ENCODE peak calls at places on chromosome 13, in eight cellular contexts. V is neural crest cell; P is H54; F is stimulated activated CD8-positive, alpha-beta memory T cell treated with anti-CD3 and anti-CD28 coated beads, Interleukin-2, amount 100 ng/mL, for 48 hours; W is heart right ventricle; B is B cell; Z is NCI-H187; G is activated naive CD8-positive, alpha-beta T cell treated with anti-CD3 and anti-CD28 coated beads, Interleukin-2, amount 10 ng/mL, durations not matched to agents 7 days and 5 days. M is an unnamed sample.

GRCh38 chr13:80547885-80548284 is 207.0 kb upstream of the SPRY2 start:
- DNase-seq in V (no peak), P (no peak), F (no peak), W (no peak), B (no peak), Z (no peak), G (no peak), M (no peak)

GRCh38 chr13:40271931-40272775 is 394.3 kb downstream of the FOXO1 start:
- DNase-seq in V (no peak), P (peak), F (no peak), W (peak), B (no peak), Z (no peak), G (no peak), M (no peak)

GRCh38 chr13:59318320-59318930 is 845.3 kb downstream of the DIAPH3 start:
- DNase-seq in V (peak), P (peak), F (peak), W (peak), B (peak), Z (peak), G (peak), M (peak)

GRCh38 chr13:113034451-113035208 is 65.6 kb downstream of the MCF2L start:
- DNase-seq in V (peak), P (peak), F (no peak), W (peak), B (no peak), Z (no peak), G (no peak), M (no peak)

GRCh38 chr13:23654111-23655110 is 84.2 kb downstream of the TNFRSF19 start:
- DNase-seq in V (no peak), P (no peak), F (no peak), W (peak), B (no peak), Z (no peak), G (no peak), M (no peak)

GRCh38 chr13:42594577-42595571 is 20.9 kb downstream of the TNFSF11 start:
- DNase-seq in V (peak), P (peak), F (peak), W (no peak), B (peak), Z (peak), G (no peak), M (peak)

GRCh38 chr13:20125129-20125782 is 35.6 kb downstream of the GJA3 start:
- DNase-seq in V (no peak), P (peak), F (no peak), W (no peak), B (no peak), Z (no peak), G (no peak), M (no peak)

GRCh38 chr13:42906257-42906656 is 85.8 kb downstream of the EPSTI1 start:
- DNase-seq in V (no peak), P (no peak), F (no peak), W (no peak), B (no peak), Z (no peak), G (no peak), M (no peak)

GRCh38 chr13:103282571-103283450 is 216.6 kb upstream of the SLC10A2 start:
- DNase-seq in V (no peak), P (peak), F (no peak), W (no peak), B (no peak), Z (no peak), G (no peak), M (no peak)

GRCh38 chr13:112455476-112456059 is 79.4 kb downstream of the SPACA7 start:
- DNase-seq in V (no peak), P (no peak), F (no peak), W (no peak), B (no peak), Z (no peak), G (no peak), M (no peak)

GRCh38 chr13:110643324-110643723 is 28.0 kb downstream of the NAXD start:
- DNase-seq in V (no peak), P (no peak), F (no peak), W (no peak), B (no peak), Z (no peak), G (no peak), M (no peak)

GRCh38 chr13:89865331-89865833 is 1482.1 kb upstream of the MIR17HG start:
- DNase-seq in V (no peak), P (no peak), F (no peak), W (no peak), B (no peak), Z (no peak), G (no peak), M (no peak)

GRCh38 chr13:111541345-111541744 is 220.9 kb downstream of the TEX29 start:
- DNase-seq in V (no peak), P (no peak), F (no peak), W (no peak), B (no peak), Z (no peak), G (no peak), M (no peak)

GRCh38 chr13:40779796-40780285 is 8.9 kb upstream of the MRPS31 start:
- DNase-seq in V (no peak), P (no peak), F (no peak), W (no peak), B (no peak), Z (no peak), G (no peak), M (no peak)

GRCh38 chr13:47809411-47809810 is 191.7 kb downstream of the SUCLA2 start:
- DNase-seq in V (no peak), P (no peak), F (no peak), W (no peak), B (no peak), Z (no peak), G (no peak), M (no peak)

GRCh38 chr13:32639502-32640105 is 53.4 kb downstream of the PDS5B start:
- DNase-seq in V (peak), P (no peak), F (no peak), W (no peak), B (peak), Z (no peak), G (no peak), M (peak)

GRCh38 chr13:27309967-27310598 is 39.5 kb downstream of the RASL11A start:
- DNase-seq in V (no peak), P (no peak), F (no peak), W (no peak), B (no peak), Z (no peak), G (no peak), M (no peak)